ENCODE peak calls at places on chromosomes 12 and 14, in ten cellular contexts. One of them, this sample, is unnamed.

GRCh38 chr14:22381751-22382150 is 207.3 kb downstream of the DAD1 start:
- DNase-seq in naive thymus-derived CD8-positive, alpha-beta T cell: no peak
- DNase-seq in H54: no peak
- DNase-seq in stimulated activated CD4-positive, alpha-beta T cell treated with anti-CD3 and anti-CD28 coated beads, Interleukin-1b, Interleukin-23, amount 100 ng/mL, for 4 hours: no peak
- DNase-seq in activated CD4-positive, alpha-beta T cell treated with anti-CD3 and anti-CD28 coated beads, Interleukin-2, amount 50 U/mL, for 48 hours: no peak
- DNase-seq in pancreas: no peak
- DNase-seq in right atrium auricular region: no peak
- DNase-seq in stimulated activated CD8-positive, alpha-beta memory T cell treated with anti-CD3 and anti-CD28 coated beads, Interleukin-15, amount 100 ng/mL, for 4 hours: no peak
- DNase-seq in heart left ventricle: no peak
- DNase-seq in memory B cell: no peak
- DNase-seq in this sample: no peak

GRCh38 chr12:82896979-82897378 is 210.3 kb downstream of the TMTC2 start:
- DNase-seq in naive thymus-derived CD8-positive, alpha-beta T cell: no peak
- DNase-seq in H54: peak; percentile 7
- DNase-seq in stimulated activated CD4-positive, alpha-beta T cell treated with anti-CD3 and anti-CD28 coated beads, Interleukin-1b, Interleukin-23, amount 100 ng/mL, for 4 hours: no peak
- DNase-seq in activated CD4-positive, alpha-beta T cell treated with anti-CD3 and anti-CD28 coated beads, Interleukin-2, amount 50 U/mL, for 48 hours: no peak
- DNase-seq in pancreas: no peak
- DNase-seq in right atrium auricular region: no peak
- DNase-seq in stimulated activated CD8-positive, alpha-beta memory T cell treated with anti-CD3 and anti-CD28 coated beads, Interleukin-15, amount 100 ng/mL, for 4 hours: no peak
- DNase-seq in heart left ventricle: no peak
- DNase-seq in memory B cell: no peak
- DNase-seq in this sample: no peak

GRCh38 chr14:61716956-61717355 is 21.6 kb downstream of the HIF1A start:
- DNase-seq in naive thymus-derived CD8-positive, alpha-beta T cell: no peak
- DNase-seq in H54: no peak
- DNase-seq in stimulated activated CD4-positive, alpha-beta T cell treated with anti-CD3 and anti-CD28 coated beads, Interleukin-1b, Interleukin-23, amount 100 ng/mL, for 4 hours: no peak
- DNase-seq in activated CD4-positive, alpha-beta T cell treated with anti-CD3 and anti-CD28 coated beads, Interleukin-2, amount 50 U/mL, for 48 hours: no peak
- DNase-seq in pancreas: no peak
- DNase-seq in right atrium auricular region: no peak
- DNase-seq in stimulated activated CD8-positive, alpha-beta memory T cell treated with anti-CD3 and anti-CD28 coated beads, Interleukin-15, amount 100 ng/mL, for 4 hours: no peak
- DNase-seq in heart left ventricle: no peak
- DNase-seq in memory B cell: no peak
- DNase-seq in this sample: no peak

GRCh38 chr14:104843442-104844305 is 21.4 kb upstream of the CEP170B start:
- DNase-seq in naive thymus-derived CD8-positive, alpha-beta T cell: no peak
- DNase-seq in H54: no peak
- DNase-seq in stimulated activated CD4-positive, alpha-beta T cell treated with anti-CD3 and anti-CD28 coated beads, Interleukin-1b, Interleukin-23, amount 100 ng/mL, for 4 hours: no peak
- DNase-seq in activated CD4-positive, alpha-beta T cell treated with anti-CD3 and anti-CD28 coated beads, Interleukin-2, amount 50 U/mL, for 48 hours: no peak
- DNase-seq in pancreas: no peak
- DNase-seq in right atrium auricular region: no peak
- DNase-seq in stimulated activated CD8-positive, alpha-beta memory T cell treated with anti-CD3 and anti-CD28 coated beads, Interleukin-15, amount 100 ng/mL, for 4 hours: no peak
- DNase-seq in heart left ventricle: no peak
- DNase-seq in memory B cell: no peak
- DNase-seq in this sample: no peak

GRCh38 chr12:102757154-102757873 is 159.7 kb downstream of the PAH start:
- DNase-seq in naive thymus-derived CD8-positive, alpha-beta T cell: no peak
- DNase-seq in H54: no peak
- DNase-seq in stimulated activated CD4-positive, alpha-beta T cell treated with anti-CD3 and anti-CD28 coated beads, Interleukin-1b, Interleukin-23, amount 100 ng/mL, for 4 hours: no peak
- DNase-seq in activated CD4-positive, alpha-beta T cell treated with anti-CD3 and anti-CD28 coated beads, Interleukin-2, amount 50 U/mL, for 48 hours: no peak
- DNase-seq in pancreas: no peak
- DNase-seq in right atrium auricular region: peak; percentile 72
- DNase-seq in stimulated activated CD8-positive, alpha-beta memory T cell treated with anti-CD3 and anti-CD28 coated beads, Interleukin-15, amount 100 ng/mL, for 4 hours: no peak
- DNase-seq in heart left ventricle: peak; percentile 73
- DNase-seq in memory B cell: no peak
- DNase-seq in this sample: no peak

GRCh38 chr12:92108651-92109050 is 37.0 kb downstream of the BTG1 start:
- DNase-seq in naive thymus-derived CD8-positive, alpha-beta T cell: no peak
- DNase-seq in H54: no peak
- DNase-seq in stimulated activated CD4-positive, alpha-beta T cell treated with anti-CD3 and anti-CD28 coated beads, Interleukin-1b, Interleukin-23, amount 100 ng/mL, for 4 hours: no peak
- DNase-seq in activated CD4-positive, alpha-beta T cell treated with anti-CD3 and anti-CD28 coated beads, Interleukin-2, amount 50 U/mL, for 48 hours: no peak
- DNase-seq in pancreas: no peak
- DNase-seq in right atrium auricular region: no peak
- DNase-seq in stimulated activated CD8-positive, alpha-beta memory T cell treated with anti-CD3 and anti-CD28 coated beads, Interleukin-15, amount 100 ng/mL, for 4 hours: no peak
- DNase-seq in heart left ventricle: no peak
- DNase-seq in memory B cell: no peak
- DNase-seq in this sample: no peak

GRCh38 chr12:14961466-14962155 is at the start of gene ARHGDIB:
- DNase-seq in naive thymus-derived CD8-positive, alpha-beta T cell: peak; percentile 83
- DNase-seq in H54: no peak
- DNase-seq in stimulated activated CD4-positive, alpha-beta T cell treated with anti-CD3 and anti-CD28 coated beads, Interleukin-1b, Interleukin-23, amount 100 ng/mL, for 4 hours: no peak
- DNase-seq in activated CD4-positive, alpha-beta T cell treated with anti-CD3 and anti-CD28 coated beads, Interleukin-2, amount 50 U/mL, for 48 hours: no peak
- DNase-seq in pancreas: peak; percentile 40
- DNase-seq in right atrium auricular region: no peak
- DNase-seq in stimulated activated CD8-positive, alpha-beta memory T cell treated with anti-CD3 and anti-CD28 coated beads, Interleukin-15, amount 100 ng/mL, for 4 hours: peak; percentile 46
- DNase-seq in heart left ventricle: peak; percentile 58
- DNase-seq in memory B cell: peak; percentile 57
- DNase-seq in this sample: no peak

GRCh38 chr14:60650382-60650961 is 1.2 kb upstream of the SIX1 start:
- DNase-seq in naive thymus-derived CD8-positive, alpha-beta T cell: no peak
- DNase-seq in H54: no peak
- DNase-seq in stimulated activated CD4-positive, alpha-beta T cell treated with anti-CD3 and anti-CD28 coated beads, Interleukin-1b, Interleukin-23, amount 100 ng/mL, for 4 hours: no peak
- DNase-seq in activated CD4-positive, alpha-beta T cell treated with anti-CD3 and anti-CD28 coated beads, Interleukin-2, amount 50 U/mL, for 48 hours: no peak
- DNase-seq in pancreas: no peak
- DNase-seq in right atrium auricular region: no peak
- DNase-seq in stimulated activated CD8-positive, alpha-beta memory T cell treated with anti-CD3 and anti-CD28 coated beads, Interleukin-15, amount 100 ng/mL, for 4 hours: no peak
- DNase-seq in heart left ventricle: no peak
- DNase-seq in memory B cell: no peak
- DNase-seq in this sample: no peak

GRCh38 chr12:83114042-83114441 is 427.3 kb downstream of the TMTC2 start:
- DNase-seq in naive thymus-derived CD8-positive, alpha-beta T cell: no peak
- DNase-seq in H54: no peak
- DNase-seq in stimulated activated CD4-positive, alpha-beta T cell treated with anti-CD3 and anti-CD28 coated beads, Interleukin-1b, Interleukin-23, amount 100 ng/mL, for 4 hours: no peak
- DNase-seq in activated CD4-positive, alpha-beta T cell treated with anti-CD3 and anti-CD28 coated beads, Interleukin-2, amount 50 U/mL, for 48 hours: no peak
- DNase-seq in pancreas: no peak
- DNase-seq in right atrium auricular region: no peak
- DNase-seq in stimulated activated CD8-positive, alpha-beta memory T cell treated with anti-CD3 and anti-CD28 coated beads, Interleukin-15, amount 100 ng/mL, for 4 hours: no peak
- DNase-seq in heart left ventricle: no peak
- DNase-seq in memory B cell: no peak
- DNase-seq in this sample: no peak

GRCh38 chr12:40152783-40153383 is 47.0 kb upstream of the SLC2A13 start:
- DNase-seq in naive thymus-derived CD8-positive, alpha-beta T cell: no peak
- DNase-seq in H54: no peak
- DNase-seq in stimulated activated CD4-positive, alpha-beta T cell treated with anti-CD3 and anti-CD28 coated beads, Interleukin-1b, Interleukin-23, amount 100 ng/mL, for 4 hours: peak; percentile 34
- DNase-seq in activated CD4-positive, alpha-beta T cell treated with anti-CD3 and anti-CD28 coated beads, Interleukin-2, amount 50 U/mL, for 48 hours: peak; percentile 58
- DNase-seq in pancreas: peak; percentile 41
- DNase-seq in right atrium auricular region: peak; percentile 69
- DNase-seq in stimulated activated CD8-positive, alpha-beta memory T cell treated with anti-CD3 and anti-CD28 coated beads, Interleukin-15, amount 100 ng/mL, for 4 hours: no peak
- DNase-seq in heart left ventricle: no peak
- DNase-seq in memory B cell: peak; percentile 60
- DNase-seq in this sample: no peak

GRCh38 chr12:11927311-11927935 is 143.3 kb upstream of the BCL2L14 start:
- DNase-seq in naive thymus-derived CD8-positive, alpha-beta T cell: no peak
- DNase-seq in H54: no peak
- DNase-seq in stimulated activated CD4-positive, alpha-beta T cell treated with anti-CD3 and anti-CD28 coated beads, Interleukin-1b, Interleukin-23, amount 100 ng/mL, for 4 hours: no peak
- DNase-seq in activated CD4-positive, alpha-beta T cell treated with anti-CD3 and anti-CD28 coated beads, Interleukin-2, amount 50 U/mL, for 48 hours: no peak
- DNase-seq in pancreas: no peak
- DNase-seq in right atrium auricular region: no peak
- DNase-seq in stimulated activated CD8-positive, alpha-beta memory T cell treated with anti-CD3 and anti-CD28 coated beads, Interleukin-15, amount 100 ng/mL, for 4 hours: no peak
- DNase-seq in heart left ventricle: no peak
- DNase-seq in memory B cell: no peak
- DNase-seq in this sample: no peak

GRCh38 chr14:104280902-104281767 is 142.7 kb downstream of the KIF26A start:
- DNase-seq in naive thymus-derived CD8-positive, alpha-beta T cell: peak; percentile 12
- DNase-seq in H54: no peak
- DNase-seq in stimulated activated CD4-positive, alpha-beta T cell treated with anti-CD3 and anti-CD28 coated beads, Interleukin-1b, Interleukin-23, amount 100 ng/mL, for 4 hours: no peak
- DNase-seq in activated CD4-positive, alpha-beta T cell treated with anti-CD3 and anti-CD28 coated beads, Interleukin-2, amount 50 U/mL, for 48 hours: no peak
- DNase-seq in pancreas: no peak
- DNase-seq in right atrium auricular region: no peak
- DNase-seq in stimulated activated CD8-positive, alpha-beta memory T cell treated with anti-CD3 and anti-CD28 coated beads, Interleukin-15, amount 100 ng/mL, for 4 hours: no peak
- DNase-seq in heart left ventricle: peak; percentile 57
- DNase-seq in memory B cell: no peak
- DNase-seq in this sample: no peak

GRCh38 chr14:59664741-59665140 is 88.1 kb upstream of the CCDC175 start:
- DNase-seq in naive thymus-derived CD8-positive, alpha-beta T cell: no peak
- DNase-seq in H54: no peak
- DNase-seq in stimulated activated CD4-positive, alpha-beta T cell treated with anti-CD3 and anti-CD28 coated beads, Interleukin-1b, Interleukin-23, amount 100 ng/mL, for 4 hours: no peak
- DNase-seq in activated CD4-positive, alpha-beta T cell treated with anti-CD3 and anti-CD28 coated beads, Interleukin-2, amount 50 U/mL, for 48 hours: no peak
- DNase-seq in pancreas: no peak
- DNase-seq in right atrium auricular region: no peak
- DNase-seq in stimulated activated CD8-positive, alpha-beta memory T cell treated with anti-CD3 and anti-CD28 coated beads, Interleukin-15, amount 100 ng/mL, for 4 hours: no peak
- DNase-seq in heart left ventricle: no peak
- DNase-seq in memory B cell: no peak
- DNase-seq in this sample: no peak

GRCh38 chr14:103207038-103207403 is 83.8 kb downstream of the TNFAIP2 start:
- DNase-seq in naive thymus-derived CD8-positive, alpha-beta T cell: no peak
- DNase-seq in H54: no peak
- DNase-seq in stimulated activated CD4-positive, alpha-beta T cell treated with anti-CD3 and anti-CD28 coated beads, Interleukin-1b, Interleukin-23, amount 100 ng/mL, for 4 hours: no peak
- DNase-seq in activated CD4-positive, alpha-beta T cell treated with anti-CD3 and anti-CD28 coated beads, Interleukin-2, amount 50 U/mL, for 48 hours: no peak
- DNase-seq in pancreas: peak; percentile 74
- DNase-seq in right atrium auricular region: peak; percentile 88
- DNase-seq in stimulated activated CD8-positive, alpha-beta memory T cell treated with anti-CD3 and anti-CD28 coated beads, Interleukin-15, amount 100 ng/mL, for 4 hours: no peak
- DNase-seq in heart left ventricle: peak; percentile 89
- DNase-seq in memory B cell: no peak
- DNase-seq in this sample: peak; percentile 26

GRCh38 chr14:64953661-64954060 is 11.1 kb upstream of the GPX2 start:
- DNase-seq in naive thymus-derived CD8-positive, alpha-beta T cell: no peak
- DNase-seq in H54: no peak
- DNase-seq in stimulated activated CD4-positive, alpha-beta T cell treated with anti-CD3 and anti-CD28 coated beads, Interleukin-1b, Interleukin-23, amount 100 ng/mL, for 4 hours: no peak
- DNase-seq in activated CD4-positive, alpha-beta T cell treated with anti-CD3 and anti-CD28 coated beads, Interleukin-2, amount 50 U/mL, for 48 hours: no peak
- DNase-seq in pancreas: no peak
- DNase-seq in right atrium auricular region: no peak
- DNase-seq in stimulated activated CD8-positive, alpha-beta memory T cell treated with anti-CD3 and anti-CD28 coated beads, Interleukin-15, amount 100 ng/mL, for 4 hours: no peak
- DNase-seq in heart left ventricle: no peak
- DNase-seq in memory B cell: no peak
- DNase-seq in this sample: no peak

GRCh38 chr14:102824832-102825231 is 47.6 kb downstream of the TRAF3 start:
- DNase-seq in naive thymus-derived CD8-positive, alpha-beta T cell: no peak
- DNase-seq in H54: peak; percentile 48
- DNase-seq in stimulated activated CD4-positive, alpha-beta T cell treated with anti-CD3 and anti-CD28 coated beads, Interleukin-1b, Interleukin-23, amount 100 ng/mL, for 4 hours: no peak
- DNase-seq in activated CD4-positive, alpha-beta T cell treated with anti-CD3 and anti-CD28 coated beads, Interleukin-2, amount 50 U/mL, for 48 hours: no peak
- DNase-seq in pancreas: no peak
- DNase-seq in right atrium auricular region: no peak
- DNase-seq in stimulated activated CD8-positive, alpha-beta memory T cell treated with anti-CD3 and anti-CD28 coated beads, Interleukin-15, amount 100 ng/mL, for 4 hours: no peak
- DNase-seq in heart left ventricle: peak; percentile 83
- DNase-seq in memory B cell: no peak
- DNase-seq in this sample: no peak

GRCh38 chr12:122199484-122200355 is 3.8 kb upstream of the B3GNT4 start:
- DNase-seq in naive thymus-derived CD8-positive, alpha-beta T cell: no peak
- DNase-seq in H54: no peak
- DNase-seq in stimulated activated CD4-positive, alpha-beta T cell treated with anti-CD3 and anti-CD28 coated beads, Interleukin-1b, Interleukin-23, amount 100 ng/mL, for 4 hours: no peak
- DNase-seq in activated CD4-positive, alpha-beta T cell treated with anti-CD3 and anti-CD28 coated beads, Interleukin-2, amount 50 U/mL, for 48 hours: no peak
- DNase-seq in pancreas: no peak
- DNase-seq in right atrium auricular region: no peak
- DNase-seq in stimulated activated CD8-positive, alpha-beta memory T cell treated with anti-CD3 and anti-CD28 coated beads, Interleukin-15, amount 100 ng/mL, for 4 hours: no peak
- DNase-seq in heart left ventricle: no peak
- DNase-seq in memory B cell: no peak
- DNase-seq in this sample: no peak

GRCh38 chr12:49013403-49013802 is 5.2 kb downstream of the PRKAG1 start:
- DNase-seq in naive thymus-derived CD8-positive, alpha-beta T cell: no peak
- DNase-seq in H54: no peak
- DNase-seq in stimulated activated CD4-positive, alpha-beta T cell treated with anti-CD3 and anti-CD28 coated beads, Interleukin-1b, Interleukin-23, amount 100 ng/mL, for 4 hours: no peak
- DNase-seq in activated CD4-positive, alpha-beta T cell treated with anti-CD3 and anti-CD28 coated beads, Interleukin-2, amount 50 U/mL, for 48 hours: no peak
- DNase-seq in pancreas: no peak
- DNase-seq in right atrium auricular region: no peak
- DNase-seq in stimulated activated CD8-positive, alpha-beta memory T cell treated with anti-CD3 and anti-CD28 coated beads, Interleukin-15, amount 100 ng/mL, for 4 hours: no peak
- DNase-seq in heart left ventricle: no peak
- DNase-seq in memory B cell: no peak
- DNase-seq in this sample: no peak

GRCh38 chr12:109735825-109736551 is 22.4 kb downstream of the FAM222A start:
- DNase-seq in naive thymus-derived CD8-positive, alpha-beta T cell: no peak
- DNase-seq in H54: no peak
- DNase-seq in stimulated activated CD4-positive, alpha-beta T cell treated with anti-CD3 and anti-CD28 coated beads, Interleukin-1b, Interleukin-23, amount 100 ng/mL, for 4 hours: no peak
- DNase-seq in activated CD4-positive, alpha-beta T cell treated with anti-CD3 and anti-CD28 coated beads, Interleukin-2, amount 50 U/mL, for 48 hours: no peak
- DNase-seq in pancreas: peak; percentile 11
- DNase-seq in right atrium auricular region: no peak
- DNase-seq in stimulated activated CD8-positive, alpha-beta memory T cell treated with anti-CD3 and anti-CD28 coated beads, Interleukin-15, amount 100 ng/mL, for 4 hours: no peak
- DNase-seq in heart left ventricle: peak; percentile 59
- DNase-seq in memory B cell: no peak
- DNase-seq in this sample: no peak

GRCh38 chr14:76763362-76764041 is 2.2 kb downstream of the VASH1 start:
- DNase-seq in naive thymus-derived CD8-positive, alpha-beta T cell: no peak
- DNase-seq in H54: no peak
- DNase-seq in stimulated activated CD4-positive, alpha-beta T cell treated with anti-CD3 and anti-CD28 coated beads, Interleukin-1b, Interleukin-23, amount 100 ng/mL, for 4 hours: no peak
- DNase-seq in activated CD4-positive, alpha-beta T cell treated with anti-CD3 and anti-CD28 coated beads, Interleukin-2, amount 50 U/mL, for 48 hours: no peak
- DNase-seq in pancreas: no peak
- DNase-seq in right atrium auricular region: peak; percentile 53
- DNase-seq in stimulated activated CD8-positive, alpha-beta memory T cell treated with anti-CD3 and anti-CD28 coated beads, Interleukin-15, amount 100 ng/mL, for 4 hours: no peak
- DNase-seq in heart left ventricle: no peak
- DNase-seq in memory B cell: peak; percentile 3
- DNase-seq in this sample: no peak

GRCh38 chr14:104872469-104873341 is 7.6 kb downstream of the CEP170B start:
- DNase-seq in naive thymus-derived CD8-positive, alpha-beta T cell: no peak
- DNase-seq in H54: peak; percentile 82
- DNase-seq in stimulated activated CD4-positive, alpha-beta T cell treated with anti-CD3 and anti-CD28 coated beads, Interleukin-1b, Interleukin-23, amount 100 ng/mL, for 4 hours: no peak
- DNase-seq in activated CD4-positive, alpha-beta T cell treated with anti-CD3 and anti-CD28 coated beads, Interleukin-2, amount 50 U/mL, for 48 hours: no peak
- DNase-seq in pancreas: peak; percentile 13
- DNase-seq in right atrium auricular region: no peak
- DNase-seq in stimulated activated CD8-positive, alpha-beta memory T cell treated with anti-CD3 and anti-CD28 coated beads, Interleukin-15, amount 100 ng/mL, for 4 hours: no peak
- DNase-seq in heart left ventricle: peak; percentile 63
- DNase-seq in memory B cell: no peak
- DNase-seq in this sample: no peak

This sample was measured in thoracic aorta.